ENCODE peak calls at places on chromosomes 2 and 18, in five cellular contexts. I is K562; N is cardiac muscle cell; S is spleen; E is CD8-positive, alpha-beta T cell. K is an unnamed sample. For H3K27me3, the result is how much of the 10 kb centered on the place peaks cover.

GRCh38 chr2:235098273-235098672 is 146.5 kb downstream of the SH3BP4 start:
- DNase-seq in I (no peak), S (no peak), E (no peak), N (no peak), K (no peak)

GRCh38 chr2:212958757-212959295 is 192.6 kb downstream of the IKZF2 start:
- DNase-seq in S (no peak), I (no peak), N (no peak), E (no peak), K (peak)

GRCh38 chr2:71136174-71136573 is 5.7 kb downstream of the MPHOSPH10 start:
- DNase-seq in S (no peak), E (no peak), N (no peak), I (no peak), K (no peak)

GRCh38 chr2:163717474-163717873 is 18.3 kb downstream of the FIGN start:
- DNase-seq in I (no peak), S (no peak), E (no peak), N (no peak), K (no peak)

GRCh38 chr2:7661532-7661931 is 744.3 kb downstream of the RNF144A start:
- DNase-seq in N (no peak), S (no peak), E (no peak), I (no peak), K (no peak)

GRCh38 chr18:9417081-9417841 is 58.1 kb upstream of the RALBP1 start:
- DNase-seq in S (no peak), E (no peak), N (no peak), I (no peak), K (peak)

GRCh38 chr2:25419678-25420242 is 78.0 kb upstream of the DNMT3A start:
- DNase-seq in N (no peak), I (no peak), E (no peak), S (no peak), K (no peak)

GRCh38 chr18:62897153-62897552 is 181.8 kb downstream of the PHLPP1 start:
- DNase-seq in N (no peak), E (no peak), I (no peak), S (no peak), K (peak)

GRCh38 chr2:127541849-127542630 is 6.6 kb downstream of the MYO7B start:
- DNase-seq in I (no peak), S (no peak), E (no peak), N (no peak), K (no peak)

GRCh38 chr2:192070099-192070498 is 124.6 kb downstream of the TMEFF2 start:
- DNase-seq in I (no peak), N (no peak), S (no peak), E (no peak), K (peak)

GRCh38 chr2:129459881-129460280 is 519.6 kb upstream of the RAB6C start:
- DNase-seq in I (no peak), S (no peak), N (no peak), E (no peak), K (no peak)

GRCh38 chr2:27143285-27143684 is 4.1 kb upstream of the PRR30 start:
- DNase-seq in E (no peak), S (no peak), N (no peak), I (no peak), K (no peak)

GRCh38 chr18:44859751-44860458 is 179.2 kb downstream of the SETBP1 start:
- DNase-seq in I (no peak), S (no peak), E (no peak), N (no peak), K (no peak)

GRCh38 chr2:26456701-26457224 is 21.2 kb downstream of the OTOF start:
- DNase-seq in I (no peak), E (no peak), N (no peak), S (peak), K (peak)

GRCh38 chr2:64996914-64997313 is 7.7 kb downstream of the SLC1A4 start:
- DNase-seq in S (no peak), N (no peak), E (no peak), I (no peak), K (peak)

GRCh38 chr2:142041996-142042395 is 88.8 kb downstream of the LRP1B start:
- DNase-seq in N (no peak), S (no peak), I (no peak), E (no peak), K (no peak)

GRCh38 chr18:55380574-55380973 is 207.4 kb downstream of the TCF4 start:
- DNase-seq in E (no peak), N (no peak), S (no peak), I (no peak), K (no peak)

GRCh38 chr2:67776276-67776675 is 286.5 kb downstream of the C1D start:
- DNase-seq in E (no peak), N (no peak), I (no peak), S (no peak), K (no peak)

GRCh38 chr2:134636714-134637113 is 82.1 kb downstream of the TMEM163 start:
- DNase-seq in I (no peak), N (no peak), S (no peak), E (no peak), K (no peak)

GRCh38 chr2:19299522-19299921 is 58.9 kb downstream of the OSR1 start:
- DNase-seq in E (no peak), S (no peak), N (no peak), I (no peak), K (no peak)

GRCh38 chr2:100818003-100818605 is 1.8 kb upstream of the NPAS2 start:
- DNase-seq in E (no peak), N (no peak), I (no peak), S (no peak), K (peak)
- H3K27me3 ChIP-seq in E (under half), N (half or more), I (under half), S (half or more), K (under half)

GRCh38 chr18:79010802-79011201 is 31.2 kb downstream of the SALL3 start:
- DNase-seq in S (no peak), E (no peak), I (no peak), N (no peak), K (no peak)

GRCh38 chr18:79007440-79007839 is 27.8 kb downstream of the SALL3 start:
- DNase-seq in S (no peak), N (no peak), I (no peak), E (no peak), K (no peak)

GRCh38 chr18:79006106-79006795 is 26.6 kb downstream of the SALL3 start:
- DNase-seq in N (no peak), S (no peak), E (no peak), I (no peak), K (no peak)

GRCh38 chr18:79008356-79008940 is 28.8 kb downstream of the SALL3 start:
- DNase-seq in N (no peak), E (no peak), S (no peak), I (no peak), K (no peak)

DNA sequence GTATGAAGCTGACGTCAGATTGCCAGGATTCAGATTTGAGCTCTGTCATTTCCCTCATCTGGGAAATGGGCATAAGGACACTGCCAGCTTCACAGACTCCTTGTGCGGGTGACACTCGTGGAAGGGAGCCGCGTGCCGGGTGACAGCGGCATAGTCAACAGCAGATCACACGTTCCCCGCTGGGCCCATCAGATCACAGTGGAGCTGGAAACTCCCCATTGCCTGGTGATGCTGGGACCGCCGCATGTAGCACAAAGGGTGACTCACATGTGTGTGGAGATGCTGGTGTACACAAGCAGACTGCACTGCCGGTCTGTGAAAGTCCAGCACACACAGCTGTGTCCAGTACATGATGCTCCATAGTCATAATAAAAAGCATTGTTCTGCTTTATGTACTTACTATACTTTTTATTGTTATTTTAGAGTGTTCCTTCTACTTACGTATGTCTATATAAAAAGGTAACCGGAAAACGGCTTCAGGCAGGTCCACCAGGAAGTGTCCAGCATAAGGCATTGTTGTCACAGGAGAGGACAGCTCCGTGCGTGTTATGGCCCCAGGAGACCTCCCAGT is 31.8 kb downstream of the SALL3 start:
- DNase-seq in E (no peak), I (no peak), S (no peak), N (no peak), K (no peak)
- H3K27me3 ChIP-seq in E (under half), I (under half), S (under half), N (under half), K (under half)

DNA sequence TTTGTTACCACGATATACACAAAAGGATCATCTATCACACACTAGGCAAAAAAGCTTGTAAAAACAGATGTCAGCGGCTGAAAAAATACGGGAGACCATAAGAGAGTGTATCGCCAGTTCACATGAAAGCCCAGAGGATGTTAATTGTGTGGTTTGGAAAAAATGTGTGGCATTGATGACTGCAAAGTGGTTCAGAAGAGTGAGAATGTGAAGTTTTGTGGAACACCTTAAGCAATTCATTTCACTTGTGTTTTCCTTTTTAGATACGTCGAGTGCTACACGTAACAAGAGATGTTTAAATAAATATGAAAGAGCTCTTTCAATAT is 61.7 kb upstream of the DAPL1 start:
- DNase-seq in I (no peak), N (no peak), E (no peak), S (no peak), K (no peak)
- H3K27me3 ChIP-seq in I (half or more), N (under half), E (under half), S (under half), K (under half)

GRCh38 chr2:176641436-176641835 is 372.2 kb downstream of the MTX2 start:
- DNase-seq in S (no peak), N (no peak), I (no peak), E (no peak), K (no peak)
- H3K27me3 ChIP-seq in S (under half), N (half or more), I (under half), E (under half), K (under half)

DNA sequence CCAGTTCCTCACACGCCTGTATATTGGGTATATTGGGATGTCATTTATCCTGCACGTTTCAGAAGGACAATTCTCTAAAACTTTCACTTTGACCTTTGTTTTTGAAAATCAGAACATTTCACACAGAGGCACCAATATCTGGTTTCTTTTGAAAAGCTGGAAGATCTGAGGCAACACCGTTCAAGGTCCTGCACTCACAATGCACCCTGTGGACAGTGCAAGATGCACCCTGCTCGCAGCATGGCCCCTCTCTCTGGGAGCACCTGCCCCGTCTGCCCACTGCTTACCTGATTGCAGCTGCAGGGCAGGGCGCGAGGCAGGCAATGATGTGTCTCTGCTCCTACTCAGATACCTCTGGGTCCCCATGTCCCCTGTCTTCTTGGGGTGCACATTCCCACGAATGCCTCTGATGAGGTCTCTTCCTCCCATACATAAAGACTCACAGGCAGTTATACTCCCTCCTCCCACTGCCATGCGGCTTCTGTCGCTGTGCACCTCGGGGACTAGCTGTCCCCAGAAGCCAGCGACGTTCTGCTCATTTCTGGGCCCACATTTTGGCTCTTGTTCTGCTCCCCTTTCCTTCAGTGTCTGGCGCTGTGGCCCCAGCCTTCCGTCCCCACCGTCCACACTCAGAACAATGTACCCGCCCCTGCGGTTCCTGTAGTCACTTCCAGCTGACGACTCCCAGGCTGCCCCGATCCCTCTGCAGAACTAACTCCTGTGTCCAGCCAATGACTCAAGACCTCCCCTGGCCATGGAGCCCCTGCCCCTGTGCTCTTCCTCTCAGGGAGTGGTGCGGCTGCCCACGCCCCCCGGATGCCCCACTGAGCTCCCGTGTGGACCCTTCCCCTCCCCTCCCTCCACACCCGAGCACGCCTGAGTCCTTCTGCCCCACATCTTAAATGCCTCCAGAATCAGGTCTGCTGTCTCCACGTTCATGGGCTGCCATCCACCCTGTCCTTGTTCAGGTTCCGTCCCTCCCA is at the start of gene OR6B3:
- DNase-seq in I (no peak), N (no peak), S (no peak), E (no peak), K (no peak)
- H3K27me3 ChIP-seq in I (under half), N (under half), S (half or more), E (under half), K (half or more)

DNA sequence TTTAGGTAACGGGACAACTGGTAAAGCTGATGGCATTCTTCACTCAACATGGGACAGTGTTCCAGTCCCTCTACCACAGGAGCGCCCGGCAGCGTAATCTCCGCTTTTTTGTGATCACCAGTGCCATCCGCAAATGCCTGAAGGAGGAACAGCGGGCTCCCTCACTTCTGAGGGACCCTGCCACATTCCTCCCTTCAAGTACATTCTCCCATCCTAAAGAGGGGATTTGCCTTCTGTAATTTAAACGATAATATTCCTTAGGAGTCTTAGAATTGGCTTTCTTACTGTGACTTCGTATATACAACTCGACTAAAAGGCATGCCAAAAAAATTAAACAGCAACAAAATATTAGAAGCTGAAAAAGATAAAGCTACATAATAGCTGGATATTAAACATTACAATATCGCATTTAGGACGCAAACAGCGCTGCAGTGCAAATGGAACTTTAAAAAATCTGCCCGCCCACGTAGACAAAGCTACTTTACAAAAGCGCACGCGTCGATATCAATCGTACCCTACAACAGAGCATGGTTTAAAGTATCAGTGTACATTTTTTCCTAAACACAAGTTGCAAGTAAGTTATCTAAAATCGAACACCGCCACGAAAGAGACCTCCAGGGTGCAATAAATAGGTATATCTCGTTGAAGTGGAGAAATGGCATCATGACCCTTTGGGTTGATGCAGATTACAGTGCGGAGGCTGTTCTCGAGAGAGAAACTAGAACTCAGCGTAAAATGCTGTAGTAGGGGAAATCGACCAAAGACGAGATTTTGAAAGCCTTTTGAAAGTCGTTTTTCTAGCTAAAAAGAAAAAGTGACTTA is 2.3 kb upstream of the VSNL1 start:
- DNase-seq in S (no peak), I (no peak), N (peak), E (no peak), K (peak)
- H3K27me3 ChIP-seq in S (half or more), I (under half), N (under half), E (under half), K (under half)